ENCODE peak calls at places on chromosomes 3 and 15, in seven cellular contexts. Z is mucosa of descending colon, S is colonic mucosa, R is endothelial cell, F is astrocyte, P is OCI-LY7, D is pancreas. J is an unnamed sample.

GRCh38 chr3:169232863-169233262 is 430.6 kb downstream of the MECOM start:
- DNase-seq in Z (no peak), S (no peak), R (no peak), F (peak), P (no peak), D (no peak), J (no peak)

GRCh38 chr3:69435274-69436262 is 49.7 kb upstream of the FRMD4B start:
- DNase-seq in Z (no peak), S (no peak), R (no peak), F (no peak), P (no peak), D (no peak), J (no peak)

GRCh38 chr3:59235221-59236012 is 185.6 kb upstream of the CFAP20DC start:
- DNase-seq in Z (no peak), S (no peak), R (no peak), F (no peak), P (no peak), D (no peak), J (no peak)

GRCh38 chr3:136783708-136784191 is 31.6 kb upstream of the STAG1 start:
- DNase-seq in Z (no peak), S (no peak), R (no peak), F (no peak), P (no peak), D (no peak), J (no peak)

GRCh38 chr3:37986479-37987314 is 3.9 kb upstream of the VILL start:
- DNase-seq in Z (peak), S (peak), R (peak), F (no peak), P (no peak), D (peak), J (peak)

GRCh38 chr3:54538346-54538745 is 389.5 kb downstream of the LRTM1 start:
- DNase-seq in Z (no peak), S (no peak), R (peak), F (no peak), P (no peak), D (no peak), J (no peak)

GRCh38 chr3:109195812-109196211 is 59.3 kb downstream of the C3orf85 start:
- DNase-seq in Z (no peak), S (no peak), R (no peak), F (peak), P (no peak), D (no peak), J (no peak)

GRCh38 chr15:74723187-74723586 is 2.1 kb downstream of the CYP1A1 start:
- DNase-seq in Z (no peak), S (no peak), R (no peak), F (no peak), P (no peak), D (no peak), J (no peak)

GRCh38 chr3:161598639-161599038 is 102.0 kb downstream of the OTOL1 start:
- DNase-seq in Z (no peak), S (no peak), R (no peak), F (no peak), P (no peak), D (no peak), J (no peak)

GRCh38 chr15:84594617-84595290 is 6.1 kb upstream of the ZSCAN2 start:
- DNase-seq in Z (no peak), S (no peak), R (no peak), F (no peak), P (no peak), D (no peak), J (no peak)

GRCh38 chr3:98240133-98240532 is 23.9 kb upstream of the OR5H6 start:
- DNase-seq in Z (no peak), S (no peak), R (no peak), F (no peak), P (no peak), D (no peak), J (no peak)

GRCh38 chr3:151227438-151228290 is 24.6 kb upstream of the GPR171 start:
- DNase-seq in Z (no peak), S (peak), R (peak), F (peak), P (peak), D (peak), J (peak)

GRCh38 chr3:57682284-57682683 is 10.6 kb downstream of the DENND6A start:
- DNase-seq in Z (no peak), S (no peak), R (no peak), F (no peak), P (no peak), D (no peak), J (no peak)

GRCh38 chr15:40953713-40954074 is 423 bp downstream of the CHAC1 start:
- DNase-seq in Z (peak), S (no peak), R (no peak), F (no peak), P (no peak), D (no peak), J (no peak)

GRCh38 chr3:132343018-132343612 is 25.9 kb downstream of the ACP3 start:
- DNase-seq in Z (no peak), S (peak), R (peak), F (peak), P (peak), D (no peak), J (peak)

GRCh38 chr15:101672298-101672697 is 20.1 kb upstream of the TM2D3 start:
- DNase-seq in Z (no peak), S (no peak), R (no peak), F (no peak), P (no peak), D (no peak), J (no peak)

GRCh38 chr15:56963719-56964118 is 45.3 kb downstream of the TCF12 start:
- DNase-seq in Z (no peak), S (no peak), R (no peak), F (no peak), P (no peak), D (no peak), J (no peak)

GRCh38 chr3:196774845-196775422 is 35.3 kb downstream of the PAK2 start:
- DNase-seq in Z (no peak), S (no peak), R (no peak), F (peak), P (no peak), D (no peak), J (no peak)

GRCh38 chr3:152183473-152183872 is 85.3 kb upstream of the MBNL1 start:
- DNase-seq in Z (no peak), S (no peak), R (peak), F (no peak), P (peak), D (no peak), J (no peak)

GRCh38 chr3:159732172-159733111 is 256.2 kb upstream of the IL12A start:
- DNase-seq in Z (no peak), S (no peak), R (peak), F (peak), P (no peak), D (no peak), J (peak)

GRCh38 chr3:1632128-1632527 is 466.5 kb upstream of the CNTN4 start:
- DNase-seq in Z (no peak), S (peak), R (no peak), F (no peak), P (no peak), D (no peak), J (no peak)

GRCh38 chr15:98062869-98063268 is 102.4 kb downstream of the ARRDC4 start:
- DNase-seq in Z (no peak), S (no peak), R (no peak), F (no peak), P (no peak), D (no peak), J (no peak)

GRCh38 chr3:160691962-160692361 is 15.0 kb downstream of the ARL14 start:
- DNase-seq in Z (no peak), S (no peak), R (no peak), F (no peak), P (no peak), D (no peak), J (no peak)

GRCh38 chr15:44489464-44489863 is 47.5 kb upstream of the EIF3J start:
- DNase-seq in Z (no peak), S (no peak), R (no peak), F (peak), P (no peak), D (no peak), J (no peak)

GRCh38 chr3:155332668-155333160 is 39.2 kb upstream of the STRIT1 start:
- DNase-seq in Z (no peak), S (no peak), R (no peak), F (peak), P (no peak), D (no peak), J (no peak)

GRCh38 chr15:52002351-52002750 is 16.7 kb upstream of the MAPK6 start:
- DNase-seq in Z (no peak), S (no peak), R (no peak), F (no peak), P (no peak), D (no peak), J (no peak)

GRCh38 chr3:182389041-182389815 is 404.1 kb upstream of the ATP11B start:
- DNase-seq in Z (no peak), S (no peak), R (no peak), F (peak), P (no peak), D (no peak), J (peak)

GRCh38 chr15:85543741-85544155 is 163.3 kb downstream of the AKAP13 start:
- DNase-seq in Z (peak), S (peak), R (peak), F (no peak), P (no peak), D (peak), J (no peak)

GRCh38 chr3:89606151-89606550 is 498.7 kb downstream of the EPHA3 start:
- DNase-seq in Z (no peak), S (no peak), R (no peak), F (no peak), P (no peak), D (no peak), J (no peak)

GRCh38 chr3:5531741-5532140 is 344.2 kb downstream of the EDEM1 start:
- DNase-seq in Z (no peak), S (no peak), R (no peak), F (no peak), P (no peak), D (no peak), J (no peak)
- TF ChIP-seq CTCF in Z (no peak), S (no peak), R (no peak), F (no peak), P (no peak), D (no peak), J (no peak)

GRCh38 chr3:39261726-39262125 is 18.1 kb downstream of the CX3CR1 start:
- DNase-seq in Z (no peak), S (no peak), R (no peak), F (no peak), P (no peak), D (no peak), J (no peak)

GRCh38 chr3:39263576-39263975 is 16.3 kb downstream of the CX3CR1 start:
- DNase-seq in Z (no peak), S (no peak), R (no peak), F (no peak), P (no peak), D (no peak), J (no peak)

GRCh38 chr3:39260318-39260717 is 19.5 kb downstream of the CX3CR1 start:
- DNase-seq in Z (no peak), S (no peak), R (no peak), F (no peak), P (no peak), D (no peak), J (no peak)

GRCh38 chr3:39262842-39263241 is 17.0 kb downstream of the CX3CR1 start:
- DNase-seq in Z (no peak), S (no peak), R (no peak), F (no peak), P (no peak), D (no peak), J (no peak)

GRCh38 chr3:39260957-39261356 is 18.9 kb downstream of the CX3CR1 start:
- DNase-seq in Z (peak), S (peak), R (peak), F (peak), P (peak), D (no peak), J (peak)
- TF ChIP-seq CTCF in Z (no peak), S (no peak), R (peak), F (peak), P (peak), D (no peak), J (peak)

DNA sequence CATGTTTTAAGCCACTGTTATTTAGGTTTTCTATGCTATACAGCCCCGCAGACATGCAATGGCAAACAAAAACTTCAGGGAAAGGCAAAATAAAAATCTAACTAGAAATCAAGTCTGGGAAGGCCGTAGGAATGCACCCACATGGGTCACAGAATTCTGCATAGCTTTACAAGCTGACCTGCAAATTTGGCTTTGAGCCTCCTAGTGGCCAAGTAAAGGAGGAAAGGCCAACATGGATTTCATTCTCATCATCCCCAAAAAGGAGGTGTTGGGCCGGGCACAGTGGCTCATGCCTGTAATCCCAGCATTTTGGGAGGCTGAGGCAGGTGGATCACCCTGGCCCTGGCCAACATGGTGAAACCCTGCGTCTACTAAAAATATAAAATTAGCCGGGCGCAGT is 124.3 kb downstream of the FBLN2 start:
- DNase-seq in Z (no peak), S (no peak), R (no peak), F (no peak), P (no peak), D (no peak), J (no peak)
- TF ChIP-seq CTCF in Z (no peak), S (no peak), R (no peak), F (no peak), P (peak), D (no peak), J (peak)

GRCh38 chr3:113304856-113305540 is 93.6 kb downstream of the BOC start:
- DNase-seq in Z (no peak), S (no peak), R (no peak), F (no peak), P (no peak), D (no peak), J (no peak)
- TF ChIP-seq CTCF in Z (no peak), S (no peak), R (no peak), F (no peak), P (no peak), D (no peak), J (no peak)

DNA sequence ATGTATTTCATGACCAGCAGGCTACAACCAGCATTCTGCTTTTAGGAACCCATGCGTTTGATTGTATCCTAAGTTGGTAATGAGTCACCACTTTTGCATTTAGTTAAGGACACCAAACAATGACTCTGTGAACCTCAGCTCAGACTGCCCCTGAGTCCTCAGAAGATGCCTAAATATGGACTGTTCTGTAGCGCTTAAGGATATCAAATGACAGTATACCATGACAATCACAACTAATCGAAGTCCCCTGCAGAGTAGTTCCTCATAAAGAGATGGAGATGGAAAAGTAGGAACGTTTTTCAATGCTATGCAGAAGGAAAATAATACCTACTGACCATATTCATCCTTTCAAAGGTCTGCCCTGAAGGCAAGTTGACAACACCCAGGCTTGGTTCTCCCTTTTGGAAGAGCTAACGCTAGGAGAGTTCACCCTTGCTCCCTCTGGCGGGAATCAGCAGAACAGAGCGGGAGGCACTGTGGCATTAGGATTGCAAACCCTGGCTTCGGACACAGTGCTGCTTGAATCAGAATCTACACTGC is 508.6 kb downstream of the FHIT start:
- DNase-seq in Z (no peak), S (no peak), R (peak), F (peak), P (no peak), D (no peak), J (peak)
- TF ChIP-seq CTCF in Z (no peak), S (no peak), R (peak), F (peak), P (no peak), D (no peak), J (peak)

GRCh38 chr3:189512824-189513223 is 118.4 kb upstream of the TP63 start:
- DNase-seq in Z (no peak), S (no peak), R (no peak), F (no peak), P (no peak), D (no peak), J (no peak)

GRCh38 chr3:189513281-189514151 is 117.7 kb upstream of the TP63 start:
- DNase-seq in Z (no peak), S (peak), R (no peak), F (no peak), P (no peak), D (no peak), J (peak)

GRCh38 chr3:189508784-189509489 is 122.3 kb upstream of the TP63 start:
- DNase-seq in Z (no peak), S (no peak), R (no peak), F (no peak), P (no peak), D (no peak), J (no peak)

GRCh38 chr3:189515916-189516531 is 115.2 kb upstream of the TP63 start:
- DNase-seq in Z (no peak), S (no peak), R (no peak), F (peak), P (no peak), D (no peak), J (no peak)

GRCh38 chr3:189512039-189512438 is 119.2 kb upstream of the TP63 start:
- DNase-seq in Z (no peak), S (no peak), R (no peak), F (no peak), P (no peak), D (no peak), J (no peak)
- TF ChIP-seq CTCF in Z (no peak), S (no peak), R (no peak), F (no peak), P (no peak), D (no peak), J (no peak)

DNA sequence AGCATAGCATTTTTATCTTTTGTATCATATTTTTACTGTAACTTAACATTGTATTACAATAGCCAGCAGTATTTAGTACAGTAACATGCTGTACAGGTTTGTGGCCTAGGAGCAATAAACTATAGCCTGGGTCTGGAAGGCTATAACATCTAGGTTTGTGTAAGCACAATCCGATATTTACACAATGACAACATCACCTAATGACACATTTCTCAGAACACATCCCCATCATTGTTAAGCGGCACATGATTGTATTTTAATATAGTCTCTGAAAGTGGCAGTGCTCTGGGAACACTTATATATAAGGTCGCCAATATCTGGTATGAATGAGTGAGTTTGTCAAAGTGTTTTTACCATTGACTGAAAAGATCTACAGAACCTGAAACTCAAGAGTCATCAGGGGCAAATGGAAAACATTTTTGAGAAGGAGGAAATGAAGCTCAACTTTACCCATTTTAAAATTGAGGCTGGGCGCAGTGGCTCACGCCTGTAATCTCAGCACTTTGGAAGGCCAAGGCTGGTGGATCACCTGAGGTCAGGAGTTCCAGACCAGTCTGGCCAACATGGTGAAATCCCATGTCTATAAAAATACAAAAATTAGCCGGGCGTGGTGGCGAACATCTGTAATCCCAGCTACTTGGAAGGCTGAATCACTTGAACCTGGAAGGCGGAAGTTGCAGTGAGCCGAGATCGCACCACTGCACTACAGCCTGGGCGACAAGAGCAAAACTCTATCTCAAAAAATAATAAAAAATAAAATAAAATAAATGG is 38.8 kb upstream of the TNFSF10 start:
- DNase-seq in Z (peak), S (peak), R (no peak), F (no peak), P (no peak), D (no peak), J (peak)
- TF ChIP-seq CTCF in Z (no peak), S (no peak), R (no peak), F (no peak), P (no peak), D (no peak), J (no peak)

GRCh38 chr3:184815046-184815930 is 3.3 kb downstream of the VPS8 start:
- DNase-seq in Z (no peak), S (no peak), R (no peak), F (peak), P (no peak), D (no peak), J (no peak)
- TF ChIP-seq CTCF in Z (no peak), S (no peak), R (no peak), F (no peak), P (no peak), D (no peak), J (no peak)

GRCh38 chr15:70215951-70216350 is 118.2 kb upstream of the TLE3 start:
- DNase-seq in Z (no peak), S (no peak), R (no peak), F (no peak), P (no peak), D (no peak), J (no peak)

GRCh38 chr15:70213779-70214178 is 116.1 kb upstream of the TLE3 start:
- DNase-seq in Z (no peak), S (no peak), R (no peak), F (no peak), P (no peak), D (no peak), J (no peak)

GRCh38 chr15:70212963-70213315 is 115.2 kb upstream of the TLE3 start:
- DNase-seq in Z (no peak), S (no peak), R (no peak), F (no peak), P (no peak), D (no peak), J (no peak)

GRCh38 chr15:70214941-70215635 is 117.4 kb upstream of the TLE3 start:
- DNase-seq in Z (no peak), S (no peak), R (no peak), F (no peak), P (no peak), D (no peak), J (no peak)

GRCh38 chr15:70214266-70214665 is 116.5 kb upstream of the TLE3 start:
- DNase-seq in Z (no peak), S (no peak), R (no peak), F (no peak), P (peak), D (no peak), J (no peak)
- TF ChIP-seq CTCF in Z (no peak), S (no peak), R (no peak), F (no peak), P (peak), D (no peak), J (peak)

J was measured in PC-9.